ENCODE peak calls at places on chromosomes 3 and 15, in five cellular contexts. F, E, H, X and Y are unnamed samples.

GRCh38 chr3:45182915-45183881 is 37.0 kb upstream of the CDCP1 start:
- DNase-seq in F (peak), E (peak), H (peak), X (peak), Y (peak)

GRCh38 chr3:72060447-72061034 is 275.6 kb upstream of the PROK2 start:
- DNase-seq in F (no peak), E (no peak), H (no peak), X (no peak), Y (no peak)

GRCh38 chr15:41512512-41513281 is 930 bp downstream of the LTK start:
- DNase-seq in F (peak), E (no peak), H (no peak), X (no peak), Y (no peak)

GRCh38 chr3:175590745-175591144 is 731.6 kb downstream of the NAALADL2 start:
- DNase-seq in F (no peak), E (no peak), H (no peak), X (no peak), Y (no peak)

GRCh38 chr3:155079795-155080546 is at the start of gene MME:
- DNase-seq in F (peak), E (no peak), H (peak), X (peak), Y (peak)

GRCh38 chr3:30333903-30334302 is 272.5 kb upstream of the TGFBR2 start:
- DNase-seq in F (no peak), E (no peak), H (no peak), X (no peak), Y (no peak)

GRCh38 chr3:16658933-16659793 is 53.9 kb upstream of the DAZL start:
- DNase-seq in F (no peak), E (no peak), H (no peak), X (no peak), Y (no peak)

GRCh38 chr15:46685096-46685495 is 1032.2 kb upstream of the SEMA6D start:
- DNase-seq in F (no peak), E (no peak), H (no peak), X (no peak), Y (no peak)

GRCh38 chr15:68210821-68211655 is 5.9 kb upstream of the CALML4 start:
- DNase-seq in F (peak), E (no peak), H (no peak), X (peak), Y (peak)

GRCh38 chr15:66452421-66452820 is 45.1 kb downstream of the SNAPC5 start:
- DNase-seq in F (no peak), E (no peak), H (no peak), X (no peak), Y (no peak)

GRCh38 chr3:30124435-30125390 is 481.7 kb upstream of the TGFBR2 start:
- DNase-seq in F (no peak), E (no peak), H (no peak), X (no peak), Y (peak)

GRCh38 chr3:59027607-59028006 is 22.2 kb downstream of the CFAP20DC start:
- DNase-seq in F (no peak), E (no peak), H (no peak), X (no peak), Y (no peak)

GRCh38 chr3:68256635-68257034 is 602.2 kb upstream of the SUCLG2 start:
- DNase-seq in F (no peak), E (no peak), H (no peak), X (no peak), Y (no peak)

GRCh38 chr15:67120839-67121540 is 55.6 kb downstream of the SMAD3 start:
- DNase-seq in F (peak), E (no peak), H (peak), X (peak), Y (peak)

GRCh38 chr3:27655536-27655935 is 66.6 kb downstream of the EOMES start:
- DNase-seq in F (no peak), E (no peak), H (no peak), X (no peak), Y (no peak)

GRCh38 chr15:71651750-71652186 is 158.6 kb upstream of the NR2E3 start:
- DNase-seq in F (no peak), E (peak), H (peak), X (no peak), Y (no peak)

GRCh38 chr3:80556728-80557127 is 788.9 kb upstream of the ROBO1 start:
- DNase-seq in F (no peak), E (no peak), H (no peak), X (no peak), Y (no peak)

GRCh38 chr3:43190682-43191081 is 84.8 kb upstream of the POMGNT2 start:
- DNase-seq in F (no peak), E (no peak), H (no peak), X (no peak), Y (no peak)

GRCh38 chr15:99014803-99015676 is 7.4 kb upstream of the PGPEP1L start:
- DNase-seq in F (peak), E (peak), H (peak), X (peak), Y (peak)

GRCh38 chr15:93182806-93183205 is 93.8 kb upstream of the RGMA start:
- DNase-seq in F (no peak), E (no peak), H (no peak), X (no peak), Y (no peak)
- H3K27ac ChIP-seq in F (no peak), E (no peak), H (no peak), X (no peak), Y (no peak)

GRCh38 chr3:126082334-126083137 is 1.4 kb downstream of the SLC41A3 start:
- DNase-seq in F (no peak), E (no peak), H (no peak), X (no peak), Y (no peak)
- H3K27ac ChIP-seq in F (no peak), E (peak), H (no peak), X (peak), Y (no peak)

GRCh38 chr3:11716576-11717250 is 73.0 kb upstream of the VGLL4 start:
- DNase-seq in F (no peak), E (no peak), H (no peak), X (no peak), Y (no peak)

GRCh38 chr3:11718582-11719405 is 75.1 kb upstream of the VGLL4 start:
- DNase-seq in F (peak), E (peak), H (peak), X (peak), Y (peak)

GRCh38 chr3:11719406-11720219 is 75.9 kb upstream of the VGLL4 start:
- DNase-seq in F (peak), E (peak), H (peak), X (peak), Y (peak)

GRCh38 chr3:11717768-11718581 is 74.3 kb upstream of the VGLL4 start:
- DNase-seq in F (no peak), E (no peak), H (no peak), X (no peak), Y (no peak)

GRCh38 chr3:11717301-11717700 is 73.6 kb upstream of the VGLL4 start:
- DNase-seq in F (no peak), E (no peak), H (no peak), X (no peak), Y (no peak)
- H3K27ac ChIP-seq in F (no peak), E (no peak), H (peak), X (peak), Y (peak)

GRCh38 chr3:169146112-169146665 is 517.3 kb downstream of the MECOM start:
- DNase-seq in F (peak), E (no peak), H (peak), X (peak), Y (peak)

GRCh38 chr3:169144271-169144670 is 519.2 kb downstream of the MECOM start:
- DNase-seq in F (no peak), E (no peak), H (no peak), X (no peak), Y (no peak)

GRCh38 chr3:169146866-169147245 is 516.7 kb downstream of the MECOM start:
- DNase-seq in F (no peak), E (no peak), H (no peak), X (no peak), Y (no peak)

GRCh38 chr3:169144691-169145090 is 518.8 kb downstream of the MECOM start:
- DNase-seq in F (no peak), E (no peak), H (no peak), X (no peak), Y (no peak)

DNA sequence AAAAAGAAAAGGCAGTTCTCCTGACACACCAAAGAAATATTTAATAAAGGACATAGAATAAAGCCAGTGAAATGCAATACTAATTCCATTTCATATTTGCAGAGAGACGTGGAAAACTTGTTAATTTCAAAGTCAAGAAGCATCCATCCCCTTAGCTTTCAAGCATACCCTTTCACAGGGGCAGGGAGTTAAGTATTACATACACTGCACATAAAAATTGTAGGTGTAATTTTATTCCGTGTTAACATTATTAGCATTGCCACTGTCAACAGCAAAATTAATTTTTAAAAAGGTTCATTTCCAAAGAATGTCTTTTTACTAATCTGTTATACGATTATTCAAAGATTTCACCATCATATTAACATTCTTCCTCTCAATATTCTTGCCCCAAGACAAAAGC is 518.0 kb downstream of the MECOM start:
- DNase-seq in F (no peak), E (no peak), H (no peak), X (no peak), Y (no peak)
- H3K27ac ChIP-seq in F (peak), E (no peak), H (peak), X (peak), Y (peak)

GRCh38 chr15:87562203-87562602 is 694.3 kb downstream of the NTRK3 start:
- DNase-seq in F (no peak), E (no peak), H (no peak), X (no peak), Y (no peak)
- H3K27ac ChIP-seq in F (no peak), E (no peak), H (no peak), X (no peak), Y (no peak)

DNA sequence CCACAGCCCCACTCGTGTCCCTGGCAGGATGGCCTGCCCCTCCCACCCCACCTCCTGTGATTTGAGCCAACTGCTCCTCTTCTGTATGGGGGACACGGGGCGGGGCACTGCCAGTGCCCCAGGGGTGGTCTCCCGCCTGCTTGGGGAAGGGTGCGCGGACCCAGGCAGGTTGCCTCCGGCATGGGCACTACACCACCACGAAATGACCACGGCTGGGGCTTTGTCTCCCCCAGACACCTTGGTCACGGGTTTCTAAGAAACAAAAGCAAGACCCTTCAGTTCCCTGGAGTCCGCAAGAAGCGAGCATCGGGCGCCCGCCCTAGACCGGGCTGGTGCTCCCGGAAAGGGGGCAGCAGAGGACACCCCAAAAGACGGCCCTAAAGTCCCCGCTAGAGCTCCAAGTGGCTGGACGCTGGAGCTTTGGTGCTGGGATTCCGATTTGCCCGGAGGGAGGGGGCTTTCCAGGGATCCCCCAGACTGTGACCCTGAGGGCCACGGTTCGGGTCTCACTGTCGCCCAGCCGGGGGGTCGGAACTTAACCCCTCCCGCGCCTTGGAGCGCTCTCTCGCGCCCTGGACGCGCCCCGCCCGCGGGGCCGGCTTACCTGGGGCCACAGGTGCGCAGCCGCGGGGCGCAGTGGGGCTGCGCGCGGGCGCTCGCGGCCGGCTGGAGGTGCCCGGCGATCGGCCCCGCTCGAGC is 219.5 kb upstream of the PRICKLE2 start:
- DNase-seq in F (peak), E (no peak), H (no peak), X (no peak), Y (no peak)
- H3K27ac ChIP-seq in F (no peak), E (no peak), H (no peak), X (no peak), Y (peak)

DNA sequence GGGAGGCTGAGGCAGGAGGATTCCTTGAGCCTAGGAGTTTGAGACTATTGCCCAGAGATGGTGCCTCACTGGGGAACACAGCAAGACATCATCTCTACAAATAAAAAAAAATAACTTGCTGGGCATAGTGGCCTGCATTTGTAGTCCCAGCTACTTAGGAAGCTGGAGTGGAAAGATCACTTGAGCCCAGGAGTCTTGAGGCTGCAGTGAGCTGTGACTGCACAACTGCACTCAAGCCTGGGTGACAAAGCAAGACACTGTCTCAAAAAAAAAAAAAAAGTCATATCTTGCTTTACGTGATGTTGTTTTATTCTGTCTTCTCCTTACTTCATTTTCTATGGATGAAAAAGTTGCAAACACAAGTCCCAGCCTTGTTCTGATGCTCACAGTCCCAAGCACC is 14.1 kb downstream of the GATM start:
- DNase-seq in F (no peak), E (no peak), H (no peak), X (no peak), Y (no peak)
- H3K27ac ChIP-seq in F (no peak), E (no peak), H (no peak), X (no peak), Y (no peak)